ENCODE peak calls at places on chromosomes 2 and 18, in six cellular contexts. K is tibial nerve, F is lower lobe of right lung, V is heart right ventricle, C is right lobe of liver, W is upper lobe of right lung. Y is an unnamed sample. For H3K4me1, the result is how much of the 10 kb centered on the place peaks cover.

GRCh38 chr2:230798769-230799399 is 65.9 kb upstream of the ITM2C start:
- DNase-seq in F (no peak), W (no peak), C (no peak), K (no peak), V (no peak), Y (no peak)

GRCh38 chr2:118858485-118859156 is 11.2 kb upstream of the EN1 start:
- DNase-seq in C (no peak), V (no peak), K (no peak), W (peak), F (no peak), Y (no peak)

GRCh38 chr18:76405761-76406356 is 89.2 kb downstream of the ZNF516 start:
- DNase-seq in W (no peak), K (peak), V (peak), C (no peak), F (peak), Y (peak)

GRCh38 chr2:160367887-160368286 is 125.7 kb downstream of the RBMS1 start:
- DNase-seq in K (no peak), F (no peak), C (no peak), W (no peak), V (no peak), Y (no peak)

GRCh38 chr2:80548469-80548868 is 243.9 kb upstream of the LRRTM1 start:
- DNase-seq in K (no peak), F (no peak), W (no peak), C (no peak), V (peak), Y (no peak)

GRCh38 chr18:853471-853870 is 41.4 kb upstream of the YES1 start:
- DNase-seq in C (no peak), F (no peak), V (no peak), K (no peak), W (no peak), Y (no peak)

GRCh38 chr2:39547811-39548719 is 111.0 kb upstream of the MAP4K3 start:
- DNase-seq in V (no peak), C (no peak), W (no peak), F (no peak), K (no peak), Y (no peak)

GRCh38 chr2:69466728-69467127 is 29.5 kb upstream of the NFU1 start:
- DNase-seq in C (no peak), K (no peak), V (no peak), F (no peak), W (no peak), Y (no peak)

GRCh38 chr2:96556441-96557330 is 20.1 kb downstream of the ARID5A start:
- DNase-seq in C (no peak), V (no peak), K (no peak), F (no peak), W (no peak), Y (peak)

GRCh38 chr2:221429741-221430491 is 142.2 kb downstream of the EPHA4 start:
- DNase-seq in V (peak), C (no peak), F (no peak), K (no peak), W (no peak), Y (no peak)

GRCh38 chr2:207625014-207625755 is at the start of gene METTL21A:
- DNase-seq in F (peak), V (peak), K (peak), C (peak), W (peak), Y (peak)

GRCh38 chr2:41610501-41611242 is 437.1 kb upstream of the PKDCC start:
- DNase-seq in K (no peak), C (no peak), F (no peak), V (no peak), W (no peak), Y (no peak)

GRCh38 chr2:161391737-161392506 is 24.2 kb upstream of the TBR1 start:
- DNase-seq in C (no peak), K (no peak), V (no peak), W (no peak), F (no peak), Y (no peak)

GRCh38 chr2:138276367-138276766 is 225.2 kb upstream of the SPOPL start:
- DNase-seq in V (no peak), W (no peak), K (no peak), C (no peak), F (no peak), Y (no peak)
- H3K4me3 ChIP-seq in V (no peak), W (no peak), K (no peak), C (no peak), F (no peak), Y (no peak)

DNA sequence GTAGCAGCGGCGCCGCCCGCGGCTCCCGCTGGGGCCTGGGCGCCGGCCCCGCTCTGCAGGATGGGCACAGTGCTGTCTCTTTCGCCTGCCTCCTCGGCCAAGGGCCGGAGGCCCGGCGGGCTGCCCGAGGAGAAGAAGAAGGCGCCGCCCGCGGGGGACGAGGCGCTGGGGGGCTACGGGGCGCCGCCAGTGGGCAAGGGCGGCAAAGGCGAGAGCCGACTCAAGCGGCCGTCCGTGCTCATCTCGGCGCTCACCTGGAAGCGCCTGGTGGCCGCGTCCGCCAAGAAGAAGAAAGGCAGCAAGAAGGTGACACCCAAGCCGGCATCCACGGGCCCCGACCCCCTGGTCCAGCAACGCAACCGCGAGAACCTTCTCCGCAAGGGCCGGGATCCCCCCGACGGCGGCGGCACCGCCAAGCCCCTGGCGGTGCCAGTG is 312 bp downstream of the CDK5R2 start:
- DNase-seq in C (peak), K (no peak), V (no peak), W (no peak), F (no peak), Y (no peak)
- TF ChIP-seq CTCF in C (no peak), K (no peak), V (no peak), W (no peak), F (no peak), Y (no peak)

DNA sequence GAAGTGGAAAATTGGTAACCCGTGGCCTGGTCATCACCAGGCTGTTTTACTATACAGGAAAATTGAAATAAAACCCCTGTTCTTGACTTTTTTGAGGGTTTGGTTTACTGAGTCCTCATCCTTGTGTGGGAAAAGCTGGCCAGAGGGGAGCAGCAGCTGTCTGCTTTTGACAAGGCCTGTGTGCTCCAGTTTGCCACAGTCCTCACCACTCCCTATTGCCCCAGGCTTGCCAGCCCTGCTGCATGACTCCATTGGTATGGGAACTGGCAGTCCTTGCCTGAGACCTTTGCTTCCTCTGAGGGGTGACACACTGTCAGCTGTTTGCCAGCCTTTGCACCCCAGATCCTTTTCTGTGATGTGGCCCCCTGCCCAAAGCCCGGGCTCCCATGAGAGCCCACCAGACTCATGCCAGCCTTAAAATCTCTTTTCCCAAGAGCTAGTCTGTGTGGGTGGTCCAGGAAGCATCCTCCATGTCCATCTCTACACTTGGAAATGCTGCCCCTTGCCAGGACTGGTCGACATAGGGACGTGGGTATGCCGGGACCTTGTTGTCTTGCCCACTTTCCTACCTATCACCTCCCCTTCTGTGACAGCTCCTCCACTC is 39.0 kb downstream of the GLI2 start:
- DNase-seq in W (no peak), K (no peak), F (no peak), C (no peak), V (peak), Y (no peak)
- H3K4me1 ChIP-seq in W (under half), K (under half), F (under half), C (under half), V (under half), Y (under half)

GRCh38 chr2:219250044-219250781 is 2.8 kb upstream of the TUBA4B start:
- DNase-seq in F (no peak), W (no peak), K (no peak), C (no peak), V (no peak), Y (peak)

GRCh38 chr2:219247678-219248642 is 2.7 kb downstream of the STK16 start:
- DNase-seq in K (no peak), C (no peak), F (no peak), V (no peak), W (no peak), Y (no peak)

GRCh38 chr2:219249203-219249980 is 3.7 kb upstream of the TUBA4B start:
- DNase-seq in F (peak), V (peak), C (peak), K (peak), W (peak), Y (peak)

GRCh38 chr2:219246559-219246958 is 1.3 kb downstream of the STK16 start:
- DNase-seq in C (no peak), F (no peak), W (no peak), K (no peak), V (no peak), Y (no peak)

DNA sequence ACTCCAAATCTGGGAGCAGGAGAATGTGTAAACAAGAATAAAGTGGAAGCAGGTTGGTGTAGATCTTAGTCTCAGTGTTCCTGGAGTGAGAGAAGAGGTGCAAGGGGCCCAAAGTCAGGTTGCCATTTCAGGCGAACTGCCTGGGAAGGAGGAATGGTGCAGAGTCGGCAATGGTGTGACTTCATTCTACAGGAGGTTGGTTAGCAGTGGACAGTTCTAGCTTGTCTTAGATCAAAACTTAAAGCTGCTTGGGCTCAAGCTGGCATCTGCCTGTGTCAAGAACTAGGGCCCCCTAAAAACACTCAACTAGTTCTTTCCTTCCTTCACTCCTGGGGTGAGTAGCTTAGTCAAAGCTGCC is 3.5 kb downstream of the STK16 start:
- DNase-seq in C (no peak), W (no peak), F (no peak), V (no peak), K (no peak), Y (no peak)
- H3K4me3 ChIP-seq in C (no peak), W (peak), F (peak), V (no peak), K (no peak), Y (no peak)

GRCh38 chr18:63143246-63143847 is 176.2 kb downstream of the BCL2 start:
- DNase-seq in W (no peak), K (no peak), C (no peak), F (no peak), V (no peak), Y (no peak)
- TF ChIP-seq CTCF in W (no peak), K (no peak), C (no peak), F (no peak), V (no peak), Y (no peak)

GRCh38 chr2:63614983-63615945 is 26.5 kb downstream of the MDH1 start:
- DNase-seq in V (no peak), C (no peak), F (no peak), K (no peak), W (no peak), Y (no peak)

GRCh38 chr2:63619328-63619727 is 30.6 kb downstream of the MDH1 start:
- DNase-seq in K (no peak), F (no peak), V (no peak), C (no peak), W (no peak), Y (no peak)

GRCh38 chr2:63617360-63617759 is 28.6 kb downstream of the MDH1 start:
- DNase-seq in V (no peak), W (no peak), K (no peak), F (no peak), C (no peak), Y (no peak)

GRCh38 chr2:63613391-63613901 is 24.7 kb downstream of the MDH1 start:
- DNase-seq in F (no peak), W (no peak), V (no peak), C (no peak), K (no peak), Y (no peak)

DNA sequence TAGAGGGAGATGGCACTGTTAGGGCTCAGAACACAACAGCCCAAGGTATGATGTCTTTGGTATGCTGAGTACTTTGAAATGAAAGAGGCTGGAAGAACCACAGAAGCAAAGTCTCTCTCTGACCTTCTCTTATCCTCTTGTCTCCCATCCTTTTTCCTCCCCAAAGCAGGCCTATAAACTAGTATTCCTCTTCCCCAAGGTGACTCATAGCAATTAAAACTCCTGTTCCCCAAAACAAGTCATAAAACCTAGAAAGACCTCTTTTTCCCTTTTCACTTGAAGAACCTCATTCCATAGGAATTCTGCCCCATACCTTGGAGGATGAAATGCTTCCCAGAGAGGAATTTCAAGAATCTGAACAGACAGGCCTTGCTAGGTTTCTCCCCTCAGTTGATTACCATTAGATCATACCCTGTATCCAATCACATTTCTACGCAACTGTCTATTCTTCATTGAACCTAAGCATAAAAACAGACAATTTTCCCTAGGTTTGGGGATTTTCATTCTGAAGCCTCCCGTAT is 25.7 kb downstream of the MDH1 start:
- DNase-seq in F (no peak), C (no peak), K (no peak), W (no peak), V (no peak), Y (no peak)
- H3K4me1 ChIP-seq in F (under half), C (under half), K (under half), W (under half), V (under half), Y (under half)

GRCh38 chr2:237927135-237927534 is 39.7 kb upstream of the UBE2F start:
- DNase-seq in C (no peak), W (no peak), K (no peak), V (no peak), F (no peak), Y (no peak)
- H3K4me3 ChIP-seq in C (no peak), W (no peak), K (no peak), V (no peak), F (no peak), Y (no peak)

GRCh38 chr2:202034249-202035088 is 814 bp downstream of the FZD7 start:
- DNase-seq in W (peak), F (peak), K (no peak), V (peak), C (no peak), Y (peak)

GRCh38 chr2:202031261-202031986 is 2.2 kb upstream of the FZD7 start:
- DNase-seq in K (no peak), V (no peak), W (no peak), F (no peak), C (no peak), Y (no peak)

GRCh38 chr2:202035089-202035940 is 1.7 kb downstream of the FZD7 start:
- DNase-seq in W (peak), C (peak), V (peak), F (peak), K (peak), Y (peak)

GRCh38 chr2:202032841-202033316 is 776 bp upstream of the FZD7 start:
- DNase-seq in K (peak), F (peak), V (peak), C (no peak), W (peak), Y (no peak)

DNA sequence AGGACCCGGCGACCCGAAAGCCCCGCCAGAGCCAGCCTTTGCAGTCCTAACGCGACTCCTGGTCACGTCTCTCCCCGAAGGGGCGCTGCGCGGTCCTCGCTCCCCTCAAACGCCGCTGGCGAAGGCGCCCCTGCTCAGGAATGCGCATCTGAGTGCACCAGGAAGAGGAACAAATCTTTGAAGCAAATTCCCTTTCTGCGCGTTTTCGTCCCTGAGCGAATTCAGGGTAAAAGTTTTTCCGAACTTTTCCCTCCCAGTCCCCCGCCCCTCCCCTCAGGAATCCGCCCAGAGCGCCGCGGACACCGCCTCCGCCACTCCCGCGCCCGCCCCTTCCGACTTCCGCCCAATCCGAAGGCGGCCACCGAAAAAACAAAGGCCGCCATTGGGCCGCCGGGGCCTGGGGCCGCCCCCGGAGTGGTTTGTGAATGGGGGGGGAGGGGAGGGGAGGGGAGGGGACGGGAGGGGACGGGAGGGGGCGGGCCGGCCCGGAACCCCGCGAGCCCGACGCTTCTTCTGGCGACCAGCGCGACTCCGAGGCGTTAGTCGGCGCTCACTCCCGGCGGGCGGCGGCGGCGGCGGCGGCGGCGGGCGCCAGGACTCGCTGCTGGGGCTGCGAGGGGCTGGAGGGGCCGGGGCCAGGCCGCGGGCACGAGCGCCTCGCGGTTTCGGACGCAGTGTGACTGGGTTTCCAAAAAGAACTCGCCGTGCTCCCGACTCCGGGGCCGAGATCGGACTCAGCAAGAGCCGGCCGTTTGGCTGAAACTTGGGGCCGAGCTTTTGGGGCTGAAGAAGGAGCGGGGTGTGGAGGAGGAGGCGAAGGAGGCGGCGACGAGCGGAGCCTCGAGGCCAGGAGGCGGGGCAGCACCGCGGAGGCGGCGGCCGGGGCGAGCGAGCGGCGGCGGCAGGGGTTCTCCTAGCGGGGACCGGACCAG is at the start of gene FZD7:
- DNase-seq in W (peak), V (peak), F (peak), C (peak), K (peak), Y (peak)
- TF ChIP-seq CTCF in W (no peak), V (no peak), F (peak), C (no peak), K (no peak), Y (no peak)

GRCh38 chr18:28208712-28209265 is 31.9 kb upstream of the CDH2 start:
- DNase-seq in F (no peak), K (no peak), C (no peak), W (no peak), V (no peak), Y (no peak)
- H3K4me1 ChIP-seq in F (under half), K (under half), C (under half), W (under half), V (under half), Y (under half)

DNA sequence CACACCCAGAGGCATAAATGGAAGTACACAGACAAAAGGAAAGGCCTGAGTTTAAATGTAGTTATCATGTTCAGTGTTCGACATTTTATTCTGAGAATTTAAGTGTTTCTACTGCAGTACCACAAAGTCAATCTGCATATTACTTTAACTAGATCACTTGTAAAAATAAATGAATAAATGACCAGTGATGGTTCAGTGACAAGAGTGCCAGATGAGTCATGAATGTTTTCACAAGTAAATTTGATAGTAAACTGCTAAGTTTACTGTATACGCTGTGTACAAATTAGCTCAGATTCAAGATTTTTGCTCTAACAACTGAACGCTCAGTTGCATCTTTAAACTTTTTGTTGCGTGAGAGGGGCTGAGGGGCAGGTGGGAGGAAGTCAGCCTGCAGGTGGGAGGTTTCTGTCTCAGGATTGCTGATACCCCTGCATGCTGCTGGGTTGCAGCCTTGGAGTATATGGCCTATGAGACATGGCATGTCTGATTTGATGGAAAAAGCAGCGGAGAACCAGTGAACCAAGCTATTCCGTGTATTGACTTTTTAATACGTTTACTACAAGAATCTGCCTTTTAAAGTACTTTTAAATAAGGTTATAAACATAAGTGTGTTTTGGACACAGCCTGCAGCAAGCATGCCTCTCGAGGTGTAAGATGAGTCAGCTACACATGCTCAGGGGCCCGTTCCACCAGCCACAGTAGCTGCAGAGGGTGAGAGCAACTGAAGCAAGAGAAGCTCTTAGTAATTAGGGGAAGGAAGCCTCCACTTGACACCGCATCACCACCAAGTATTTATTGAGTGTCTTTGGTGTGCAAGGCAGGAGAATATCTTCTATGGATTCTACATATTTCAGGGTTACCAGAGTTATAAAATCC is 245.1 kb downstream of the NEDD4L start:
- DNase-seq in W (no peak), V (no peak), F (no peak), C (no peak), K (no peak), Y (no peak)
- H3K4me3 ChIP-seq in W (no peak), V (no peak), F (no peak), C (no peak), K (no peak), Y (no peak)